ENCODE peak calls at places on chromosomes 12 and 14, in five cellular contexts. One of them, this sample, is unnamed.

GRCh38 chr12:128818065-128819022 is 5.4 kb downstream of the SLC15A4 start:
- DNase-seq in trophoblast cell: no peak
- DNase-seq in fibroblast of lung: peak
- DNase-seq in neural progenitor cell: no peak
- DNase-seq in A549: peak
- DNase-seq in this sample: peak

GRCh38 chr14:22699801-22700564 is 55.8 kb upstream of the OR6J1 start:
- DNase-seq in neural progenitor cell: peak
- DNase-seq in fibroblast of lung: peak
- DNase-seq in A549: no peak
- DNase-seq in trophoblast cell: peak
- DNase-seq in this sample: no peak

GRCh38 chr12:67650528-67651379 is 2.2 kb downstream of the DYRK2 start:
- DNase-seq in A549: no peak
- DNase-seq in trophoblast cell: no peak
- DNase-seq in fibroblast of lung: no peak
- DNase-seq in neural progenitor cell: no peak
- DNase-seq in this sample: peak

GRCh38 chr14:98728024-98728423 is 544.0 kb downstream of the BCL11B start:
- DNase-seq in fibroblast of lung: no peak
- DNase-seq in trophoblast cell: no peak
- DNase-seq in neural progenitor cell: no peak
- DNase-seq in A549: no peak
- DNase-seq in this sample: no peak

GRCh38 chr12:106213721-106214121 is 34.1 kb downstream of the CKAP4 start:
- DNase-seq in fibroblast of lung: no peak
- DNase-seq in neural progenitor cell: no peak
- DNase-seq in trophoblast cell: no peak
- DNase-seq in A549: no peak
- DNase-seq in this sample: no peak

GRCh38 chr14:79971330-79971729 is 240.0 kb downstream of the DIO2 start:
- DNase-seq in trophoblast cell: no peak
- DNase-seq in fibroblast of lung: peak
- DNase-seq in A549: peak
- DNase-seq in neural progenitor cell: no peak
- DNase-seq in this sample: peak

GRCh38 chr12:66537866-66538265 is 141.0 kb downstream of the GRIP1 start:
- DNase-seq in fibroblast of lung: no peak
- DNase-seq in trophoblast cell: no peak
- DNase-seq in A549: no peak
- DNase-seq in neural progenitor cell: no peak
- DNase-seq in this sample: no peak

GRCh38 chr14:100827140-100827517 is 1.2 kb downstream of the MEG3 start:
- DNase-seq in fibroblast of lung: peak
- DNase-seq in trophoblast cell: no peak
- DNase-seq in neural progenitor cell: no peak
- DNase-seq in A549: no peak
- DNase-seq in this sample: peak

GRCh38 chr14:58796636-58797429 is 159.1 kb downstream of the DACT1 start:
- DNase-seq in A549: no peak
- DNase-seq in fibroblast of lung: no peak
- DNase-seq in trophoblast cell: peak
- DNase-seq in neural progenitor cell: peak
- DNase-seq in this sample: no peak

GRCh38 chr12:12263909-12264308 is 2.9 kb downstream of the LRP6 start:
- DNase-seq in neural progenitor cell: no peak
- DNase-seq in trophoblast cell: no peak
- DNase-seq in fibroblast of lung: no peak
- DNase-seq in A549: no peak
- DNase-seq in this sample: no peak
- H3K4me2 ChIP-seq in neural progenitor cell: peak
- H3K4me2 ChIP-seq in trophoblast cell: no peak
- H3K4me2 ChIP-seq in fibroblast of lung: no peak
- H3K4me2 ChIP-seq in A549: peak
- H3K4me2 ChIP-seq in this sample: peak

GRCh38 chr14:61360796-61361526 is 39.6 kb downstream of the PRKCH start:
- DNase-seq in trophoblast cell: no peak
- DNase-seq in fibroblast of lung: no peak
- DNase-seq in A549: no peak
- DNase-seq in neural progenitor cell: no peak
- DNase-seq in this sample: no peak

GRCh38 chr14:61355892-61356325 is 34.5 kb downstream of the PRKCH start:
- DNase-seq in trophoblast cell: peak
- DNase-seq in fibroblast of lung: peak
- DNase-seq in neural progenitor cell: no peak
- DNase-seq in A549: peak
- DNase-seq in this sample: no peak

GRCh38 chr14:61362072-61362750 is 40.8 kb downstream of the PRKCH start:
- DNase-seq in neural progenitor cell: no peak
- DNase-seq in fibroblast of lung: no peak
- DNase-seq in trophoblast cell: no peak
- DNase-seq in A549: no peak
- DNase-seq in this sample: no peak

GRCh38 chr14:61357118-61357517 is 35.7 kb downstream of the PRKCH start:
- DNase-seq in fibroblast of lung: no peak
- DNase-seq in neural progenitor cell: no peak
- DNase-seq in trophoblast cell: no peak
- DNase-seq in A549: no peak
- DNase-seq in this sample: peak

DNA sequence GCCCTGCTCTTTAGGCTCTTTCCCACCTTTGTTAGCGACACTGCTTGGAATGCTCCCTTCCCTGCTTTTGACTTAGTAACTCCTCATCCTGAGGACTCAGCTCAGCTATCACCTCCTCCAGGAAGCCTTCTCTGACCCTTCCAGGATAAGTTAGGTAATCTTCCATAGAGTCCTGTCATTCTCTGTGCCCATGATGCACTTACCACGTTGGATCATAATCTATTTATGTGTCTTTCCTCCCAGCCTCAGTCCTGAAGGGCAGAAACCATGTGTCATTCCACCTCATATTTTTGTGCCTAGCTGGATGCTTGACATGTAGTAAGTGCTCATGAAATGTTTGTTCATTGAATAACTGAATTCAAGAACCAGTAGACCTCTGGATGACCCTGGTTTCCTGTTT is 37.4 kb downstream of the PRKCH start:
- DNase-seq in neural progenitor cell: no peak
- DNase-seq in A549: no peak
- DNase-seq in fibroblast of lung: no peak
- DNase-seq in trophoblast cell: no peak
- DNase-seq in this sample: no peak
- H3K27ac ChIP-seq in neural progenitor cell: no peak
- H3K27ac ChIP-seq in A549: no peak
- H3K27ac ChIP-seq in fibroblast of lung: no peak
- H3K27ac ChIP-seq in trophoblast cell: no peak
- H3K27ac ChIP-seq in this sample: no peak

DNA sequence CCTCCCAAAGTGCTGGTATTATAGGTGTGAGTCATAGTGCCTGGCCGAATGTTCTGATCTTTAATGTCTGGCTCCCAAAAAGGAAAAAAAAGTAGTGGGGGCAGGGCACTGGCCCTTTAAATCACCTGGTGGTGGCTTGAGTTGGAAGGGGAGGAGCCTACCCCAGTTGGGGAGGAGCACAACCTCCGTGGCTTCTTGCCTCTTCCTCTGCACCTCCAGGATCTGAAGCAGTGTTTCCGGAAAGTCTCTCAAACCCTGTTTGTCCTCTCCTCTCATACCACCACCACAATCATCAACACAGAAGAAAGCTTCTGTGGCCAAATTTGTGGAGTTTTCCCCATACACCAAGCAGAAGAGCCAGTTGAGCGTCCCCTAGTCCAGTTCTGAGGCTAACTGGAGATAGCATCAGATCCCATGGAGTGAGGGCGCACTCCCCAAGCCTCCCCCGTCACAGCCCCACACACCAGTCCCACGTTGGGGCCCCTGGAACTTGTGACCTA is 24.3 kb upstream of the RCOR1 start:
- DNase-seq in neural progenitor cell: no peak
- DNase-seq in A549: peak
- DNase-seq in trophoblast cell: peak
- DNase-seq in fibroblast of lung: no peak
- DNase-seq in this sample: peak
- H3K4me2 ChIP-seq in neural progenitor cell: no peak
- H3K4me2 ChIP-seq in A549: peak
- H3K4me2 ChIP-seq in trophoblast cell: peak
- H3K4me2 ChIP-seq in fibroblast of lung: no peak
- H3K4me2 ChIP-seq in this sample: no peak

GRCh38 chr12:100371146-100371545 is 14.3 kb downstream of the SLC17A8 start:
- DNase-seq in trophoblast cell: peak
- DNase-seq in A549: no peak
- DNase-seq in neural progenitor cell: peak
- DNase-seq in fibroblast of lung: no peak
- DNase-seq in this sample: no peak
- H3K27ac ChIP-seq in trophoblast cell: no peak
- H3K27ac ChIP-seq in A549: no peak
- H3K27ac ChIP-seq in neural progenitor cell: no peak
- H3K27ac ChIP-seq in fibroblast of lung: no peak
- H3K27ac ChIP-seq in this sample: no peak

DNA sequence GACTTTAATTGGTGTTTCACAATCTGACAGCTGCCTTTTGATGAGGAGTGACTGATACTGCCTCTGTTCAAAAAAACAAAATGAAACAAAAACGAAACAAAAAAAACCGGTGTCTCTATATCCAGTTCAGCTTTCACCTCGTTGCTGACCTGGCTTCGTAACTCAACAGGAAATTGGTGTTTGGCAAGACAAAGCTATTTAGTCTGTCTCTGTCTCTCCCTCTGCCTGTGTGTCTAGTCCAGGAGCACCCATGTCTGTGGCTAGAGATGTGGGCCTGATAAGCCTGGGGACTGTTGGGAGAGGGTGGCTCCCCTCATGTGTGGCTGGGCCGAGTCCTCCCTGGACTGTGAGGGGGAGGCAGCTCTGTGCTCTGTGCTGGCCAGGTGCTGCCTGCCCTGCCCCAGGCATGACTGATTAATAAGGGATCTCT is 11.3 kb downstream of the CACNA1C start:
- DNase-seq in neural progenitor cell: no peak
- DNase-seq in trophoblast cell: peak
- DNase-seq in fibroblast of lung: peak
- DNase-seq in A549: no peak
- DNase-seq in this sample: peak
- H3K4me2 ChIP-seq in neural progenitor cell: no peak
- H3K4me2 ChIP-seq in trophoblast cell: peak
- H3K4me2 ChIP-seq in fibroblast of lung: peak
- H3K4me2 ChIP-seq in A549: no peak
- H3K4me2 ChIP-seq in this sample: peak

DNA sequence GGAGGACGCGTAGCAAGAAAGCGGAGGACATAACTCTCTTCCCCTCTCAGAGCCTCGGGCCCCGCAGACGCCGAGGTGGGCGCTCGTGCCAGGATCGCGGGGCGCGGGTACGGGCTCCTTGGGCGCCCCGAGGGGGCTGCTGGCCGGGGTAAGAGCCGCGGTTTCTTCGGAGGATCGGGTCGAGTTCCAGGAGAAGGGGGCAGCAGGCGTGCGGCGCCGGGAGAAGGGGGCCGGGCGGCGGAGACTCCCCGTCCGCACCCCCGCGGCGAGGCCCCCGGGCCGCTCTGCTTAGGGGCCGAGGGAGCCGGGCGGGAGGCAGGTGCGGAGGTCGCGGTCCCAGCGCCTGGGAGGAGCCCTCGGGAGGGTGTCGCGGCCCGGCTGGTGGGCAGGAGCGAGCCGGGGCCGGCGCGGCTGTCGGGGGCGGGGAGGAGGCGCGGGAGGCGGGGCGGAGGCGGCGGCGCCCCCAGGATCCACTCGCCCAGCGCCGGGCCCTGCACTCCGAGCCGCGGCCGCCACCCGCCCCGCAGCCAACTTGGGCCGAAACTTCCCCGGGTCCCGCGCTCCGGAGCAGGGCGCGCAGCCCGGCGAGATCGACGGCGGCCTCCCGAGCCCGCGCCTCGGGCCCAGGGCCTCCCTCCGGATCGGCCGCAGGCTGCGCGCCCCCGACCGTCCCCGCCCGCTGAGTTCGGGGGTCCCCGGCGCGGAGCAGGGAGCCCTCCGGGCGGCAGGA is 64.4 kb downstream of the FBXL14 start:
- DNase-seq in A549: no peak
- DNase-seq in neural progenitor cell: peak
- DNase-seq in fibroblast of lung: peak
- DNase-seq in trophoblast cell: no peak
- DNase-seq in this sample: peak
- H3K27ac ChIP-seq in A549: peak
- H3K27ac ChIP-seq in neural progenitor cell: no peak
- H3K27ac ChIP-seq in fibroblast of lung: peak
- H3K27ac ChIP-seq in trophoblast cell: no peak
- H3K27ac ChIP-seq in this sample: peak

DNA sequence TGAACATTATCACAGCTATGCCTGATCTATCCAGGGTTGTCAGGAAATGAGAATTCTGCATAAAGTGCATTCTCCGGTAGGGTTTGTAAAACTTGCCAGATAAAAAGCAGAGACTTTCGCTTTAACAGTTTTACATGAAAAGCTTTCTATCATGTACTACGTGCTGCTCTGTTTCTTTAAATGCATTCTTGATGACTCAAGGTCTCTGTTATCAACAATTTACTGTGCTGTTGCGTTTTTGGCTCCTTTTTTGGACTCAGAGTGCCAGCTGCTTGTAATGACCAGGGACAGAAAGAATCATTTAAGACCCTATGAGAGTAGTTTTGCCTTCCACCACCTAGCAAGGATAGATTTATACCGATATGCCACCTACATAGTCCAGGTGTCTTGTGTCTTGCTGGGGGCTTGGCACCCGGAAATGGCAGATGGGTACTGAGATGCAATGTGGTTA is 371.1 kb downstream of the BTG1 start:
- DNase-seq in neural progenitor cell: no peak
- DNase-seq in fibroblast of lung: peak
- DNase-seq in A549: peak
- DNase-seq in trophoblast cell: no peak
- DNase-seq in this sample: peak
- H3K4me2 ChIP-seq in neural progenitor cell: no peak
- H3K4me2 ChIP-seq in fibroblast of lung: peak
- H3K4me2 ChIP-seq in A549: peak
- H3K4me2 ChIP-seq in trophoblast cell: no peak
- H3K4me2 ChIP-seq in this sample: peak

GRCh38 chr14:61277784-61278183 is 3.4 kb downstream of the TMEM30B start:
- DNase-seq in trophoblast cell: no peak
- DNase-seq in A549: no peak
- DNase-seq in fibroblast of lung: no peak
- DNase-seq in neural progenitor cell: no peak
- DNase-seq in this sample: no peak

GRCh38 chr14:61281911-61282310 is 773 bp upstream of the TMEM30B start:
- DNase-seq in fibroblast of lung: no peak
- DNase-seq in trophoblast cell: no peak
- DNase-seq in neural progenitor cell: no peak
- DNase-seq in A549: no peak
- DNase-seq in this sample: no peak

GRCh38 chr14:61280526-61281185 is 482 bp downstream of the TMEM30B start:
- DNase-seq in trophoblast cell: peak
- DNase-seq in fibroblast of lung: peak
- DNase-seq in A549: peak
- DNase-seq in neural progenitor cell: peak
- DNase-seq in this sample: peak

GRCh38 chr14:61281186-61281676 is at the start of gene TMEM30B:
- DNase-seq in neural progenitor cell: no peak
- DNase-seq in A549: no peak
- DNase-seq in fibroblast of lung: no peak
- DNase-seq in trophoblast cell: peak
- DNase-seq in this sample: no peak

DNA sequence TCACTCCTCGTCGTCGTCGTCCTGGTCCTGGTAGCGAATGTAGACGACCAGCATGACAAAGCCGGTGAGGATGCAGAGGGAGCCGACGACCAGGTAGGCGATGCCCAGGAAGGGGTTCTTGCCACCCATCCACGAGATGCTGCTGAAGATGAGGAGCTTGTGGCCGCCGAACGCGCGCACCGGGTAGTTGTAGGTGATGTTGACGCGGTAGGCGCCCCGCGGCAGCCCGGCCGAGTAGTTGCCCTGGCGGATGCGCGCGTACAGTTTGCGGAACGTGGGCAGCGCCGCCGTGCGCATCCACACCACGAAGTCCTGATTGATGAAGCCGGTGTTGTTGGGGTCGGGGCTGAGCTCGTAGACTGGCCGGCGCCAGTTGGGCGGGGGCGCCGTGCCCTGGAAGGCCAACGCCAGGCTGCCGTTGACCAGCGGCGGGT is 1.0 kb downstream of the TMEM30B start:
- DNase-seq in fibroblast of lung: no peak
- DNase-seq in neural progenitor cell: no peak
- DNase-seq in A549: no peak
- DNase-seq in trophoblast cell: no peak
- DNase-seq in this sample: no peak
- H3K27ac ChIP-seq in fibroblast of lung: no peak
- H3K27ac ChIP-seq in neural progenitor cell: no peak
- H3K27ac ChIP-seq in A549: peak
- H3K27ac ChIP-seq in trophoblast cell: no peak
- H3K27ac ChIP-seq in this sample: no peak